ENCODE peak calls at places on chromosomes 13 and 19, in seven cellular contexts. X is uterus; G is naive thymus-derived CD4-positive, alpha-beta T cell; S is HAP-1; E is fibroblast of lung; W is mammary epithelial cell; N is H1. V is an unnamed sample.

GRCh38 chr13:74052402-74052928 is 81.7 kb downstream of the KLF12 start:
- DNase-seq in X (no peak), G (no peak), S (no peak), E (no peak), W (no peak), N (no peak), V (no peak)

GRCh38 chr19:27672309-27673047 is 1540.5 kb downstream of the UQCRFS1 start:
- DNase-seq in X (no peak), G (no peak), S (no peak), E (no peak), W (no peak), N (no peak), V (no peak)

GRCh38 chr13:107203146-107203847 is 635.4 kb upstream of the ARGLU1 start:
- DNase-seq in X (no peak), G (no peak), S (peak; percentile 10), E (peak; percentile 9), W (no peak), N (peak; percentile 60), V (no peak)

GRCh38 chr13:77177646-77178045 is 149.2 kb downstream of the MYCBP2 start:
- DNase-seq in X (no peak), G (no peak), S (no peak), E (no peak), W (peak; percentile 79), N (no peak), V (no peak)

GRCh38 chr13:59950201-59950730 is 213.5 kb downstream of the DIAPH3 start:
- DNase-seq in X (no peak), G (no peak), S (no peak), E (peak; percentile 13), W (no peak), N (no peak), V (no peak)

GRCh38 chr13:94660695-94661324 is 51.5 kb downstream of the SOX21 start:
- DNase-seq in X (no peak), G (no peak), S (peak; percentile 34), E (peak; percentile 51), W (no peak), N (no peak), V (no peak)

GRCh38 chr13:77378662-77379061 is 51.8 kb upstream of the MYCBP2 start:
- DNase-seq in X (no peak), G (no peak), S (no peak), E (no peak), W (no peak), N (no peak), V (no peak)

GRCh38 chr19:46068345-46069258 is 27.8 kb upstream of the IGFL4 start:
- DNase-seq in X (no peak), G (no peak), S (no peak), E (peak; percentile 84), W (peak; percentile 99), N (no peak), V (no peak)

GRCh38 chr13:103236213-103236612 is 170.0 kb upstream of the SLC10A2 start:
- DNase-seq in X (no peak), G (no peak), S (no peak), E (peak; percentile 47), W (peak; percentile 52), N (no peak), V (no peak)

GRCh38 chr19:13554506-13555235 is 48.4 kb upstream of the CACNA1A start:
- DNase-seq in X (no peak), G (no peak), S (no peak), E (no peak), W (no peak), N (no peak), V (no peak)

GRCh38 chr13:47119568-47120080 is 222.8 kb upstream of the HTR2A start:
- DNase-seq in X (no peak), G (no peak), S (no peak), E (no peak), W (no peak), N (no peak), V (no peak)

GRCh38 chr19:12969292-12969988 is at the start of gene DAND5:
- DNase-seq in X (no peak), G (no peak), S (no peak), E (no peak), W (no peak), N (no peak), V (no peak)

GRCh38 chr13:111482126-111482525 is 161.7 kb downstream of the TEX29 start:
- DNase-seq in X (no peak), G (no peak), S (no peak), E (no peak), W (no peak), N (no peak), V (no peak)

GRCh38 chr13:97567510-97568243 is 133.7 kb downstream of the RAP2A start:
- DNase-seq in X (no peak), G (no peak), S (no peak), E (peak; percentile 26), W (peak; percentile 61), N (no peak), V (no peak)

GRCh38 chr13:113029487-113030258 is 60.7 kb downstream of the MCF2L start:
- DNase-seq in X (no peak), G (peak; percentile 36), S (peak; percentile 21), E (no peak), W (no peak), N (peak; percentile 97), V (no peak)

GRCh38 chr13:51501592-51502205 is 48.9 kb upstream of the INTS6 start:
- DNase-seq in X (no peak), G (no peak), S (no peak), E (peak; percentile 56), W (peak; percentile 54), N (no peak), V (no peak)

GRCh38 chr13:48985751-48986150 is 10.0 kb downstream of the FNDC3A start:
- DNase-seq in X (no peak), G (no peak), S (no peak), E (no peak), W (no peak), N (no peak), V (no peak)

GRCh38 chr13:99986751-99987150 is 5.2 kb downstream of the ZIC2 start:
- DNase-seq in X (no peak), G (no peak), S (no peak), E (no peak), W (no peak), N (peak; percentile 46), V (no peak)
- H3K4me1 ChIP-seq in X (no peaks in the 10 kb centered on the region), G (peaks cover 25% of the 10 kb centered on the region), S (peaks cover 13% of the 10 kb centered on the region), E (no peaks in the 10 kb centered on the region), W (peaks cover 6% of the 10 kb centered on the region), N (peaks cover 18% of the 10 kb centered on the region), V (peaks cover 27% of the 10 kb centered on the region)

DNA sequence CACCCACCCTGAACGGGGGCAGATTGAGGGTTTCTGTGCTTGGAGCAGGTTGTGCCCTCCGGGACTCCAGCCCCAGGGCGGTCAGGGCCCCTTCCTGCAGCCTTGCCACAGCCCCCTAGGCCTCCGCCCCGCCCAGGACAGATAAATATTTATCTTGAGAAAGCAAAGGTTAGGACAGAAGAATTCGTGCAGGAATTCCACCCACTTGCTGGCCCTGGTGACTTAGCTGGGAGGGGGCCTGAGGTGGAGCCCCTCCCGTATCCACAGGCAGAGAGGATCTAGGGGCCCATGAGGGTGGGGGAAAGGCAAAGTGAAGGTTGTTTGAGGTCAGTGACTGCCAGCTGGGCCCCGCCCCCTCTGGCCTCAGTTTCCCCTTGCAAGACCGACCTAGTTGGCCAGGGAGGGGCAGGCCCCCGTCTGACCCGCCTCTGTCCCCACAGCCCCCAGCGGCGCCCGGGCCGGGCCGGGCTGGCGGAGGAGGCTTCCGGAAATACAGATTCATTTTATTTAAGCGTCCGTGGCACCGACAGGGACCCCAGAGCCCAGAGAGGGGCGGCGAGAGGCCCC is 5.2 kb downstream of the MIDN start:
- DNase-seq in X (no peak), G (no peak), S (no peak), E (no peak), W (no peak), N (no peak), V (no peak)
- H3K36me3 ChIP-seq in X (no peaks in the 10 kb centered on the region), G (peaks cover 56% of the 10 kb centered on the region), S (peaks cover 54% of the 10 kb centered on the region), E (peaks cover 51% of the 10 kb centered on the region), W (peaks cover 28% of the 10 kb centered on the region), N (peaks cover 56% of the 10 kb centered on the region), V (peaks cover 48% of the 10 kb centered on the region)

DNA sequence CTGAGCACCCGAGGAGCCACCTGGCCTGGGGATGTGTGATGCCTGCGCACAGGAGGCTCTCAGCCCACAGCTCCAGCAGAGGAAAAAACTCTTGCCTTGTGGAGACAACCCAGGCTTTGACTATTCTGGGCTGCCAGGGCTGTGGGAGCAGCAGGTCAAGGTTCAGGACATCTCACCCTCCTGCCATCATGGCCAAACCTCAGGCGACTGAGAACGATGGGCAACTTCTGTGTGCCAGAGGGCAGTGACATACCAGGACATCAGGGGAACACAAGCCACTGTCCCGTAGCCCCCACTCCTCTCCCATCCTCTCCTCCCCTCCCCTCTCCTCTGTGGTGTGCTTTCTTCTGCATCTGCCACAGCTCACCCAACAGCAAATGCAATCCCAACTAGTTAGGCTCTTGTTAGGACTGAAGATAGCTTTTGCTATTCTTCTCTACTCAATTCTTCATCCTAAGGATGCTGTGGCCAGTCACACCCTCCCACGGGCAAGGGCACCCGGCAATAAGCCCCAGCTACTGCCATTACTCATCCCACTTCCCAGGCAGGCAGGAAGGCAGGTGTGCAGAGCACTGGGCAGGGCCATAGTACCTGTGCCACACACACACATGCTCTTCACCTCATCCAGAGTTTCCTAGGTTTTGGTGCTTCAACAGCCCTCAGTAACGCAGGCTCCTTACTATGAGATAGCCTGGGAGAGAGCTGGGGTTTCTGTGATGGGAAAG is 16.8 kb downstream of the ELL start:
- DNase-seq in X (no peak), G (no peak), S (no peak), E (no peak), W (peak; percentile 57), N (no peak), V (no peak)
- H3K4me1 ChIP-seq in X (no peaks in the 10 kb centered on the region), G (peaks cover 45% of the 10 kb centered on the region), S (no peaks in the 10 kb centered on the region), E (peaks cover 22% of the 10 kb centered on the region), W (peaks cover 35% of the 10 kb centered on the region), N (no peaks in the 10 kb centered on the region), V (peaks cover 80% of the 10 kb centered on the region)

GRCh38 chr13:110238795-110239194 is 68.2 kb downstream of the COL4A1 start:
- DNase-seq in X (no peak), G (no peak), S (no peak), E (no peak), W (no peak), N (no peak), V (no peak)
- H3K36me3 ChIP-seq in X (no peaks in the 10 kb centered on the region), G (no peaks in the 10 kb centered on the region), S (no peaks in the 10 kb centered on the region), E (no peaks in the 10 kb centered on the region), W (no peaks in the 10 kb centered on the region), N (no peaks in the 10 kb centered on the region), V (no peaks in the 10 kb centered on the region)

GRCh38 chr19:5627395-5627904 is 4.6 kb downstream of the SAFB start:
- DNase-seq in X (peak; percentile 36), G (no peak), S (no peak), E (peak; percentile 34), W (no peak), N (no peak), V (no peak)
- H3K4me1 ChIP-seq in X (peaks cover 9% of the 10 kb centered on the region), G (peaks cover 60% of the 10 kb centered on the region), S (peaks cover 8% of the 10 kb centered on the region), E (peaks cover 23% of the 10 kb centered on the region), W (peaks cover 17% of the 10 kb centered on the region), N (peaks cover 7% of the 10 kb centered on the region), V (peaks cover 59% of the 10 kb centered on the region)

GRCh38 chr19:1270854-1271527 is 1.9 kb downstream of the CIRBP start:
- DNase-seq in X (no peak), G (no peak), S (no peak), E (no peak), W (no peak), N (no peak), V (no peak)
- H3K36me3 ChIP-seq in X (no peaks in the 10 kb centered on the region), G (peaks cover 44% of the 10 kb centered on the region), S (peaks cover 58% of the 10 kb centered on the region), E (peaks cover 35% of the 10 kb centered on the region), W (peaks cover 22% of the 10 kb centered on the region), N (peaks cover 42% of the 10 kb centered on the region), V (peaks cover 45% of the 10 kb centered on the region)

V was measured in effector memory CD4-positive, alpha-beta T cell.